ENCODE peak calls at places on chromosomes 2 and 18, in five cellular contexts. F is Calu3; J is stimulated activated CD4-positive, alpha-beta T cell treated with anti-CD3 and anti-CD28 coated beads, Interleukin-2, amount 100 ng/mL, for 24 hours; K is NCI-H2171 treated with DMSO at 0.1 percent for 48 hours; B is non-pigmented ciliary epithelial cell. Y is an unnamed sample.

GRCh38 chr18:24534737-24535136 is 74.3 kb downstream of the HRH4 start:
- DNase-seq in B (no peak), F (no peak), K (no peak), J (no peak), Y (no peak)

GRCh38 chr2:44943693-44944101 is 2.2 kb downstream of the SIX3 start:
- DNase-seq in K (no peak), B (no peak), J (no peak), F (no peak), Y (no peak)

GRCh38 chr2:72148975-72149555 is 1.4 kb upstream of the CYP26B1 start:
- DNase-seq in K (peak; percentile 48), F (no peak), B (no peak), J (peak; percentile 39), Y (no peak)

GRCh38 chr2:174142290-174142689 is 106.0 kb downstream of the OLA1 start:
- DNase-seq in F (no peak), B (no peak), J (no peak), K (no peak), Y (no peak)

GRCh38 chr2:233822781-233823730 is 31.3 kb downstream of the HJURP start:
- DNase-seq in B (no peak), J (no peak), K (no peak), F (no peak), Y (no peak)

GRCh38 chr2:183592271-183592670 is 468.0 kb downstream of the NUP35 start:
- DNase-seq in F (no peak), J (no peak), B (no peak), K (peak; percentile 37), Y (no peak)

GRCh38 chr2:218865999-218866398 is 6.4 kb downstream of the WNT6 start:
- DNase-seq in B (no peak), F (no peak), K (no peak), J (no peak), Y (no peak)

GRCh38 chr2:241575624-241576292 is 17.2 kb downstream of the BOK start:
- DNase-seq in B (no peak), F (no peak), J (no peak), K (no peak), Y (no peak)

GRCh38 chr2:71466301-71467179 is 13.2 kb downstream of the DYSF start:
- DNase-seq in B (no peak), F (peak; percentile 54), J (peak; percentile 21), K (peak; percentile 4), Y (no peak)

GRCh38 chr2:207467716-207468347 is 61.9 kb upstream of the CREB1 start:
- DNase-seq in J (no peak), F (no peak), K (no peak), B (no peak), Y (no peak)

GRCh38 chr18:6052449-6052913 is 157.2 kb upstream of the TMEM200C start:
- DNase-seq in J (no peak), B (no peak), F (no peak), K (no peak), Y (no peak)

Y was measured in NCI-H446 treated with DMSO at 0.1 percent for 48 hours.